ENCODE peak calls at places on chromosomes 16 and 17, in seven cellular contexts. Q is activated T-helper 1 cell treated with anti-CD3 and anti-CD28 coated beads, Interleukin-12 subunit alpha, Interleukin-12 subunit beta, Interleukin-2, Interleukin-4 antibody, amounts not matched to agents 30 ng/mL and 10 ng/mL and 1 ng/mL, durations not matched to agents 14 hours and 24 hours and 36 hours; V is T follicular helper cell; X is hippocampal formation; M is adipocyte; H is HCT116; F is upper lobe of left lung. P is an unnamed sample.
A peak's percentile ranks its signal among the peaks of the same experiment; 100 is the strongest.

GRCh38 chr16:71895679-71896385 is 501 bp downstream of the IST1 start:
- DNase-seq in F (peak; percentile 28), H (no peak), M (peak; percentile 57), X (no peak), Q (no peak), V (peak; percentile 14), P (peak; percentile 10)

GRCh38 chr16:505479-506245 is 21.9 kb upstream of the CAPN15 start:
- DNase-seq in Q (no peak), F (no peak), H (no peak), V (no peak), X (peak; percentile 31), M (no peak), P (no peak)

GRCh38 chr17:75688209-75688771 is 21.2 kb downstream of the SAP30BP start:
- DNase-seq in M (peak; percentile 72), X (no peak), Q (no peak), H (no peak), F (no peak), V (no peak), P (no peak)

GRCh38 chr17:2137342-2138098 is 82.6 kb downstream of the HIC1 start:
- DNase-seq in F (no peak), V (no peak), X (no peak), H (peak; percentile 34), Q (no peak), M (peak; percentile 39), P (no peak)

GRCh38 chr17:82957961-82958491 is 118.2 kb upstream of the ZNF750 start:
- DNase-seq in Q (no peak), M (no peak), F (no peak), V (no peak), H (no peak), X (no peak), P (no peak)

GRCh38 chr16:88688013-88688778 is 1.9 kb upstream of the SNAI3 start:
- DNase-seq in M (no peak), V (no peak), X (no peak), F (no peak), H (no peak), Q (no peak), P (no peak)

GRCh38 chr17:7284911-7285310 is 3.4 kb downstream of the SLC2A4 start:
- DNase-seq in H (no peak), F (no peak), X (no peak), M (no peak), V (no peak), Q (no peak), P (no peak)

GRCh38 chr16:67109407-67110135 is at the start of gene PHAF1:
- DNase-seq in V (peak; percentile 95), Q (peak; percentile 93), F (peak; percentile 96), H (peak; percentile 71), X (peak; percentile 89), M (peak; percentile 95), P (peak; percentile 93)

P was measured in effector memory CD4-positive, alpha-beta T cell.